ENCODE peak calls at places on chromosomes 16 and 17, in ten cellular contexts. V is body of pancreas, T is uterus, E is Caco-2, W is PC-3, A is sigmoid colon, Y is mammary epithelial cell, H is adrenal gland, R is esophagus squamous epithelium, O is fibroblast of lung. Z is an unnamed sample. For H3K4me1, the result is how much of the 10 kb centered on the place peaks cover.

GRCh38 chr17:35540589-35541404 is 3.3 kb upstream of the SLFN12L start:
- DNase-seq in V (no peak), T (no peak), E (no peak), W (peak), A (peak), Y (no peak), H (peak), R (peak), O (peak), Z (peak)

GRCh38 chr17:10803830-10804498 is at the start of gene TMEM238L:
- DNase-seq in V (no peak), T (no peak), E (no peak), W (no peak), A (no peak), Y (no peak), H (no peak), R (no peak), O (no peak), Z (no peak)

GRCh38 chr16:72689851-72690250 is 358.1 kb downstream of the ZFHX3 start:
- DNase-seq in V (no peak), T (no peak), E (no peak), W (no peak), A (no peak), Y (no peak), H (no peak), R (no peak), O (peak), Z (no peak)

GRCh38 chr17:77736207-77736600 is 222.3 kb upstream of the TNRC6C start:
- DNase-seq in V (no peak), T (peak), E (no peak), W (no peak), A (no peak), Y (no peak), H (peak), R (no peak), O (no peak), Z (no peak)

GRCh38 chr17:8696951-8697745 is 47.5 kb downstream of the CCDC42 start:
- DNase-seq in V (no peak), T (peak), E (peak), W (no peak), A (no peak), Y (no peak), H (peak), R (no peak), O (peak), Z (no peak)

GRCh38 chr16:47258874-47259461 is 115.2 kb upstream of the NETO2 start:
- DNase-seq in V (no peak), T (no peak), E (no peak), W (peak), A (no peak), Y (peak), H (no peak), R (no peak), O (peak), Z (peak)

GRCh38 chr17:36529121-36529520 is 5.5 kb downstream of the MYO19 start:
- DNase-seq in V (no peak), T (no peak), E (no peak), W (peak), A (no peak), Y (peak), H (no peak), R (no peak), O (peak), Z (no peak)

GRCh38 chr17:78307887-78308633 is 51.8 kb downstream of the SOCS3 start:
- DNase-seq in V (peak), T (no peak), E (peak), W (peak), A (no peak), Y (no peak), H (peak), R (no peak), O (no peak), Z (peak)

GRCh38 chr17:78993241-78993956 is 13.7 kb upstream of the LGALS3BP start:
- DNase-seq in V (peak), T (peak), E (peak), W (peak), A (peak), Y (no peak), H (peak), R (no peak), O (peak), Z (peak)

GRCh38 chr17:45430738-45431530 is 1.7 kb downstream of the ARHGAP27 start:
- DNase-seq in V (peak), T (no peak), E (peak), W (peak), A (no peak), Y (no peak), H (no peak), R (no peak), O (no peak), Z (no peak)

GRCh38 chr16:85898521-85899442 is at the start of gene IRF8:
- DNase-seq in V (peak), T (peak), E (peak), W (no peak), A (peak), Y (no peak), H (peak), R (no peak), O (peak), Z (peak)

GRCh38 chr17:77872199-77872598 is 86.3 kb upstream of the TNRC6C start:
- DNase-seq in V (no peak), T (no peak), E (no peak), W (no peak), A (no peak), Y (no peak), H (no peak), R (no peak), O (no peak), Z (no peak)

GRCh38 chr17:66407864-66408263 is 105.5 kb downstream of the PRKCA start:
- DNase-seq in V (no peak), T (no peak), E (no peak), W (no peak), A (no peak), Y (no peak), H (no peak), R (no peak), O (no peak), Z (no peak)

GRCh38 chr16:78227855-78228254 is 128.4 kb downstream of the WWOX start:
- DNase-seq in V (no peak), T (no peak), E (peak), W (peak), A (no peak), Y (no peak), H (no peak), R (no peak), O (no peak), Z (no peak)

GRCh38 chr17:76318586-76318985 is 10.5 kb upstream of the QRICH2 start:
- DNase-seq in V (no peak), T (no peak), E (no peak), W (no peak), A (no peak), Y (no peak), H (no peak), R (no peak), O (no peak), Z (no peak)

GRCh38 chr16:64475627-64476351 is 646.1 kb downstream of the CDH11 start:
- DNase-seq in V (no peak), T (no peak), E (no peak), W (no peak), A (no peak), Y (no peak), H (no peak), R (no peak), O (no peak), Z (no peak)

GRCh38 chr17:10463402-10463801 is 6.0 kb downstream of the MYH4 start:
- DNase-seq in V (no peak), T (no peak), E (no peak), W (no peak), A (no peak), Y (no peak), H (no peak), R (no peak), O (no peak), Z (no peak)

GRCh38 chr16:48535831-48536599 is 74.0 kb downstream of the N4BP1 start:
- DNase-seq in V (no peak), T (peak), E (no peak), W (no peak), A (peak), Y (peak), H (peak), R (no peak), O (peak), Z (peak)

DNA sequence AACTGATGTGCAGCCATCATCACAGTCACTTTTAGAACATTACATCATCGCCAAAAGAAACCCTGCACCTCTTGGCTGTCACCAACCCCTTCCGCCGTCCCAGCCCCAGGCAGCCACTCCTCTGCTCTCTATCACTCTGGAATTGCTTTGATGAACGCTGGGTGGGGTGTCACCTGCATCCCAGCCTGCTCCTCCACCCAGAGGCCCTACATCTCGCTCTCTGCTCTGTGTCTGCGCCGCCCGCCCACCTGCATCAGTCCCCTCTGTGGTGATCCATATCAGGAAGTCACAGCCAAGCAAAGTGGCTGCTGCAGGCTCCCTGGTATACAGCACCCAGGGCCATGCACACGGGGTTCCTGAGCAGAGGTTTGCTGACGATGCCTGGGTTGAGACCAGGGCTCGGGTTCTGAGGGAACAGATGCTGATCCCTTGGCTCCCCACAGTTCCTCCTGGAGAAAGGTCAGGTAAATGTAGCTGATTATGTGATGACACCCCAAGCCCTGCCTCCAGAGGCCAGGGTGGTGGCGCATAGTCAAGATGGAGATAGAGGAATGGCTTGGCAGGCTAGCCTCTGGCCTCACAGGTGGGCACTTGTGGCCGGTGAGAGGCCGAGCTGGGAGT is 30.9 kb downstream of the MPRIP start:
- DNase-seq in V (no peak), T (peak), E (no peak), W (no peak), A (peak), Y (no peak), H (no peak), R (no peak), O (no peak), Z (no peak)
- H3K4me1 ChIP-seq in V (under half), T (under half), E (under half), W (half or more), A (under half), Y (half or more), H (under half), R (half or more), O (under half), Z (under half)

DNA sequence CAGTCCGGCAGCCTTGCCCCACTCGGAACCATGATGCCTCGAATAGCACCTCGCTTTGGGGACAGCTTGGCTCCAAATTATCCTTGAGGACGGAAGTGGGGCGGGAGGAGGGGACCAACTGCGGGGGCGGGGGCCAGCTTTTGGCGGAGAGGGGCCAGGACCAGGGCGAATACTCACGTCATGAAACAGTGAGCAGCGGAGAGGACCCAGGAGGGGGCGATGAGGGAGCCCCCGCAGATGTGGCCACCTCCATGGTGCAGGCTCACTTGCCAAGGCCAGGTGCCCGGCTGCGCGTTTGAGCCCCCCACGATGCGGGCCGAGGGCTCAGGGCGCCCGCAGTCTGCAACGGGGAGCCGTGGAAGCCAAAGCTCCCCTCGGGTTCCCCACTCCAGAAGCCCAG is 970 bp downstream of the PRSS36 start:
- DNase-seq in V (no peak), T (no peak), E (no peak), W (no peak), A (no peak), Y (no peak), H (no peak), R (no peak), O (no peak), Z (no peak)
- H3K4me3 ChIP-seq in V (no peak), T (no peak), E (no peak), W (no peak), A (no peak), Y (no peak), H (no peak), R (no peak), O (no peak), Z (no peak)

GRCh38 chr17:57408064-57408811 is 151.9 kb downstream of the MSI2 start:
- DNase-seq in V (no peak), T (no peak), E (no peak), W (peak), A (no peak), Y (no peak), H (no peak), R (no peak), O (no peak), Z (no peak)
- TF ChIP-seq CTCF in V (no peak), T (no peak), E (no peak), W (no peak), A (no peak), Y (no peak), H (no peak), R (no peak), O (no peak), Z (no peak)

DNA sequence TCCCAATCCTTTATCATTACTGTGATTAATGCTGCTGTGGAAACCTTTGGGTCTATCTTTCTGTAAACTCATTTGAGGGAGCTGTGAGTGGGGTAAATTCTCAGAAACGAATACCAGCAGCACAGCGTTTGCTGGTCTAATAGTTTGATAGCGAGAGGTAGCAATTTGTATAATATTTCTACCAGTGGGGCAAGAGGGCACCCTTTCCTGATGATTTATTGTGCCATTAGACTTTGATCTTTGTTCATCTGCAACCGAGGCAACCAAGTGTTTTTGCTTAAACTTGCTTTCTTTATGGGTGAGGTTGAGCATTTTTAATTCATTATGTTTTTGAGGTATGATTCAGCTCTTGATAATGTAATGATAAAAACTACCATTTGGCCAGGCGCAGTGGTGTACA is 81.2 kb downstream of the PLCG2 start:
- DNase-seq in V (no peak), T (no peak), E (no peak), W (no peak), A (no peak), Y (no peak), H (no peak), R (no peak), O (no peak), Z (no peak)
- H3K4me1 ChIP-seq in V (under half), T (under half), E (under half), W (under half), A (under half), Y (under half), H (under half), R (under half), O (under half), Z (under half)

DNA sequence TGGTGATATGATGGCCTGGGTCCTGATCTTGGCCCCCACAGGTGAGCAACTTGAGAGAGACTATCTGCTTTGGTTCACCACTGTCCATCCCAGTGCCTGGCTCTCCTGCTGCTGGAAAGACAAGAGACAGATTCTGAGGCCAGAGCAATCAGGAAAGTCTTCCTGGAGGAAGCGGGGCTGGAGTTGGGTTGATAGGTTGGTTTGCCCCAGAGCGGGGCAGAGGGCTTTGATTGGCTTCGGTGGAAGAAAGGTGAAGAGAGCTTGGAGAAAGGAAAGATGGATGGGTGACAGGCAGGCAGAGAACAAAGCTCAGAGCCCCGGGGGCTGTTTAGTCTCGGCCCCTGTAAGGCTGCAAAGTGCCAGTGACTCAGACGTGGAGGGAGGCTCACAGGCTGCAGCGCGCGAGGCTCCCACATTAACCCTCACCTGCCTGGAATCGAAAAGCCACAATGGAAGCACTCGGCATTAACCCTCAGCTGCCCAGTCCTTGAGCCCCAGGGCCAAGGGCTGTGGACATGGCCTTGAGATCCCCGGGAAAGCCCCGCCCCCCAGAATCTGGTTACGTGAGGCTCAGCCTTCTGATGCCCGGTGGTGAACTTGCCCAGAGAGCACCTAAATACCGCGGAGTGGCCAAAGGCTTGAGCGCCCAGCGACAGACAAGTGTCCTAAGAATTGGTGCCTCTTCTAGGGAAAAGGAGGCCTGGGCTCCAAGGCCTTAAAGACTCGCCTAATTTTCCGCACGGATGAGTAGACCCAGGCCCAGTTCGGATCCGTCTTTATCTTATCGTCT is 988 bp upstream of the CPNE2 start:
- DNase-seq in V (peak), T (peak), E (peak), W (peak), A (peak), Y (peak), H (peak), R (no peak), O (peak), Z (peak)
- H3K4me3 ChIP-seq in V (peak), T (peak), E (peak), W (peak), A (peak), Y (peak), H (peak), R (peak), O (peak), Z (peak)

DNA sequence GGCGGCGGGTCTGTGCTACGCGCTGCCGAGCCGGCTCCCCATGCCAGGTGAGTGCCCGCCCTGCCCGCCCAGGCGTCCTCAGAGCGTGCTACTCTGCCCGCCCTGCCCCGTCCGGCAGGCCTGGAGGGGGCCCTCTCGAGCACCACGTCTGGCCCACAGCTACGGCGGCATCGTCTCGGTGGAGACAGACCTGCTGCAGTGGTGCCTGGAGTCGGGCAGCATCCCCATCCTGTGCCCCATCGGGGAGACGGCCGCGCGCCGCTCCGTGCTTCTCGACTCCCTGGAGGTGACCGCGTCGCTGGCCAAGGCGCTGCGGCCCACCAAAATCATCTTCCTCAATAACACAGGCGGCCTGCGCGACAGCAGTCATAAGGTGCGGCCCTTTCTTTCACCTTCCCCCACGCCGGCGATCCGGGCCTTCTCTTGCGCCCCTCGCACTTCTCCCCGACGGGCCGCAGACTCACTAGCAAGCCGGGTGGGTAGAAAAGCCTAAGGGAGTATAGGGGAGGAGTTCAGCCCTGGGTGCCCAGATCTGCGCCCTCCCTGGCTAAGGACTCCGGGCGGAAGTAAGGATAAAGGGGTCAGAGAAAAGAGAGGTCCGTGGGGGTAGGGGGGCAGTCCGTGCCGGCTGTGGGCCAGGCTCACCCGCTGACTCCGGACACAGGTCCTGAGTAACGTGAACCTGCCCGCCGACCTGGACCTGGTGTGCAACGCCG is 1.6 kb downstream of the NAGS start:
- DNase-seq in V (peak), T (no peak), E (no peak), W (peak), A (no peak), Y (peak), H (no peak), R (no peak), O (no peak), Z (peak)
- TF ChIP-seq CTCF in V (no peak), T (no peak), E (no peak), W (peak), A (no peak), Y (no peak), H (no peak), R (no peak), O (no peak), Z (no peak)

GRCh38 chr17:4340914-4341615 is 25.4 kb downstream of the UBE2G1 start:
- DNase-seq in V (no peak), T (no peak), E (no peak), W (no peak), A (no peak), Y (no peak), H (no peak), R (no peak), O (no peak), Z (no peak)

GRCh38 chr17:4341616-4341977 is 24.9 kb downstream of the UBE2G1 start:
- DNase-seq in V (no peak), T (no peak), E (no peak), W (no peak), A (no peak), Y (no peak), H (no peak), R (no peak), O (no peak), Z (no peak)

GRCh38 chr17:4345569-4345968 is 20.9 kb downstream of the UBE2G1 start:
- DNase-seq in V (no peak), T (no peak), E (no peak), W (peak), A (no peak), Y (no peak), H (no peak), R (no peak), O (no peak), Z (no peak)

GRCh38 chr17:4344926-4345325 is 21.5 kb downstream of the UBE2G1 start:
- DNase-seq in V (no peak), T (no peak), E (no peak), W (no peak), A (no peak), Y (no peak), H (no peak), R (no peak), O (no peak), Z (no peak)

DNA sequence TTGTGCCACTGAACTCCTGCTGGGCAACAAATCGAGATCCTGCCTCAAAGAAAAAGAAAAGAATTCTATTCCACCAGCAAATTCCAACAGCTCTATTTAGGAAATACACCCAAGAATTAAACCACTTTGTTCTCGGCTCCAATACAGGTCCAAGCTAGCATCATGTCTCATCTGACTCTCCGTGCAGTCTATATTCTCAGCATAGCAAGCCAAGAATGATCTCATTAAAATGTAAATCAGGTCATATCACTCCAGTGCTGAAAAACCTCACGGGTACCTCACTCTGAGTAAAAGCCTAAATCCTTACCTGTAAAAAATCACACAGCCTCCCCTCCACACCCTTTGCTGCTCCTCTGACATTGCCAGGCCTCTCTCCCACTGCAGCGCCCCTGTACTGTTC is 23.9 kb downstream of the UBE2G1 start:
- DNase-seq in V (no peak), T (no peak), E (no peak), W (no peak), A (no peak), Y (no peak), H (no peak), R (no peak), O (no peak), Z (no peak)
- H3K4me1 ChIP-seq in V (under half), T (under half), E (under half), W (under half), A (under half), Y (under half), H (under half), R (half or more), O (under half), Z (under half)